ENCODE peak calls at places on chromosomes 16 and 17, in six cellular contexts. T, L, W, H, K and B are unnamed samples. For H3K4me1, the result is how much of the 10 kb centered on the place peaks cover.

GRCh38 chr17:38885044-38885727 is 15.3 kb downstream of the LASP1 start:
- ATAC-seq in T (no peak), H (no peak), W (no peak), K (peak), L (no peak), B (no peak)

GRCh38 chr17:73595068-73595865 is 49.0 kb downstream of the SDK2 start:
- ATAC-seq in T (peak), L (peak), W (peak), H (peak), K (peak), B (peak)

GRCh38 chr17:65730711-65731169 is 169.3 kb upstream of the AXIN2 start:
- ATAC-seq in K (no peak), W (no peak), T (no peak), L (no peak), H (no peak), B (peak)

GRCh38 chr17:61280338-61280737 is 119.3 kb upstream of the TBX2 start:
- ATAC-seq in H (no peak), W (no peak), L (peak), T (no peak), K (no peak), B (no peak)

GRCh38 chr16:1188781-1189189 is 35.9 kb downstream of the CACNA1H start:
- ATAC-seq in W (peak), K (peak), H (no peak), T (peak), L (peak), B (peak)

GRCh38 chr17:19672009-19672837 is 23.7 kb downstream of the ALDH3A2 start:
- ATAC-seq in T (peak), W (no peak), H (no peak), K (peak), L (no peak), B (peak)

GRCh38 chr17:80752369-80752705 is 207.7 kb downstream of the RPTOR start:
- ATAC-seq in H (no peak), W (no peak), K (no peak), T (no peak), L (no peak), B (peak)

GRCh38 chr17:59372138-59372751 is 40.8 kb downstream of the YPEL2 start:
- ATAC-seq in H (peak), L (peak), W (no peak), T (no peak), K (no peak), B (peak)

GRCh38 chr17:17685775-17686291 is 4.6 kb downstream of the RAI1 start:
- ATAC-seq in T (peak), H (peak), L (peak), W (no peak), K (no peak), B (no peak)

GRCh38 chr17:80352991-80353665 is 61.8 kb upstream of the ENDOV start:
- ATAC-seq in L (no peak), H (no peak), T (no peak), K (no peak), W (no peak), B (no peak)

GRCh38 chr17:50462446-50462845 is 6.2 kb downstream of the CHAD start:
- ATAC-seq in H (no peak), W (no peak), T (no peak), L (no peak), K (no peak), B (no peak)

GRCh38 chr17:31309525-31309924 is 4.3 kb downstream of the EVI2B start:
- ATAC-seq in L (peak), H (peak), T (no peak), K (no peak), W (no peak), B (no peak)

GRCh38 chr16:23255000-23255399 is 47.1 kb upstream of the SCNN1B start:
- ATAC-seq in L (no peak), T (no peak), K (no peak), H (no peak), W (no peak), B (no peak)

GRCh38 chr16:24822974-24823373 is 22.8 kb upstream of the SLC5A11 start:
- ATAC-seq in L (no peak), H (no peak), T (no peak), W (no peak), K (peak), B (no peak)

GRCh38 chr17:63932008-63932561 is at the start of gene CD79B:
- ATAC-seq in T (no peak), L (peak), W (no peak), K (no peak), H (no peak), B (no peak)

GRCh38 chr17:6894206-6894528 is 62.6 kb upstream of the TEKT1 start:
- ATAC-seq in W (no peak), L (no peak), H (no peak), K (no peak), T (no peak), B (no peak)

GRCh38 chr16:11128211-11129123 is 127.5 kb downstream of the SOCS1 start:
- ATAC-seq in H (no peak), L (no peak), K (no peak), W (peak), T (no peak), B (peak)

GRCh38 chr16:75333770-75334169 is 82.3 kb upstream of the BCAR1 start:
- ATAC-seq in H (no peak), T (no peak), L (peak), W (no peak), K (no peak), B (no peak)

GRCh38 chr17:47952181-47953021 is 5.3 kb downstream of the PRR15L start:
- ATAC-seq in H (no peak), K (peak), T (no peak), L (no peak), W (no peak), B (no peak)

GRCh38 chr17:47847341-47848197 is 3.4 kb downstream of the SP6 start:
- ATAC-seq in H (no peak), K (no peak), W (no peak), T (no peak), L (no peak), B (no peak)

GRCh38 chr17:4118095-4118743 is 24.6 kb downstream of the ZZEF1 start:
- ATAC-seq in W (no peak), K (no peak), H (no peak), T (no peak), L (no peak), B (no peak)

DNA sequence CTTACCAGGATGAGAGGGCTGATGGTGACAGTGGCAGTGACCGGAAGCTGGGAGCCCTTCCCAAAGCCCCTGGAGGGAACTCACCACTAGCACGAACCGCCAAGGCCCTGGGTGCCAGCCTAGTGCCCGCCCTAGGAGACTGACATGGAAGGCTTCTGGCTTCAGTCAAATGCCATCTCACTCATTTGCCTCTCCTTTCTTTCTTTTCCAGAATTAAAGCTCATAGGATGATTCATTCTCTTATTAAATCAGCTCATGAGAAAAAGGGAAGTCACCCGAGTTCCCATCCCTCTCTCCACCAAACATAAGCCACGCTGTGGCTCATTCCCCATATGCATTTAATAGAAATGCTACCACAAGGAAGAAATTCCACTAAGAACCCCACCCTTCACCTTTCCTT is 12.1 kb downstream of the CUEDC1 start:
- ATAC-seq in K (no peak), T (no peak), W (no peak), L (no peak), H (no peak), B (no peak)
- H3K4me1 ChIP-seq in K (half or more), T (half or more), W (under half), L (half or more), H (half or more), B (half or more)

GRCh38 chr17:76036497-76037380 is 9.6 kb upstream of the EVPL start:
- ATAC-seq in H (no peak), T (no peak), K (no peak), W (no peak), L (no peak), B (peak)
- TF ChIP-seq EP300 in H (no peak), T (no peak), K (no peak), W (no peak), L (no peak), B (no peak)

DNA sequence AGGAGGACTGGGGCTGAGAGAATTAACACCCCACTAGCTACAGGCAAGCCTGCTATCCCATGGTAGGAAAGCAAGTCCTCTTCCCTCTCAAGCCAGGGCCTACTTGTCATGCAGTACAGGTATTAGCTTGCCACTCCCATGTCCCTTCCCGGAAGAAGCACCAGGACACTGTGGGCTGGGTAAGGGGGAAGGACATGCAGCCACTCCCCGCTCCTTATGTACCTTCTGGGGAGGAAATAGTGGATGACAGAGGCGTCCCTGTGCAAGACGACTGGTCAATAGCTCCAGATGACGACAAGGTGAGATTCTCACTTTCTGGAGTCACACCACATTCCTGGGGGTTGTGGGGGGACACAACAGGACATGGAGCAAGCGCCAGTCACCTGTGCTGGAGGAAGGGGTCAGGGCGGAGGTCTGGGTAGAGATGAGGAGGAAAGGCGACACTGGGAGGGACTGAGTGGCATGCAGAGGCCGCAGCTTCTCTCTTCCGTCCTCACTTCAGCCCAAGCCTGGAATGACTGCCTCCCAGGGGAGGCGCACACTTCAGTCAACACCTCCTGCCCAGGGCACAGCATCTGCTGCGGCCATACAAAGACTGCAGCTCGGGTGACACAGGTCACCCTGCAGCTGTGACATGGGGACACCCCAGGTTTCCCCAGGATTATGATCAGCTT is 15.1 kb upstream of the FOXJ1 start:
- ATAC-seq in T (no peak), K (peak), W (no peak), H (no peak), L (no peak), B (peak)
- H3K4me1 ChIP-seq in T (under half), K (under half), W (under half), H (under half), L (under half), B (under half)

GRCh38 chr16:28213396-28213795 is 1.6 kb upstream of the XPO6 start:
- ATAC-seq in H (no peak), W (no peak), K (no peak), L (no peak), T (no peak), B (no peak)

GRCh38 chr16:28210264-28210663 is 1.5 kb downstream of the XPO6 start:
- ATAC-seq in H (no peak), W (peak), L (no peak), T (no peak), K (no peak), B (no peak)

GRCh38 chr16:28212532-28212873 is 738 bp upstream of the XPO6 start:
- ATAC-seq in H (no peak), L (no peak), K (no peak), W (no peak), T (no peak), B (no peak)

GRCh38 chr16:28210979-28211505 is 723 bp downstream of the XPO6 start:
- ATAC-seq in T (peak), W (peak), L (peak), H (peak), K (peak), B (peak)

GRCh38 chr16:28211758-28212531 is at the start of gene XPO6:
- ATAC-seq in W (peak), H (peak), L (peak), K (peak), T (peak), B (peak)
- TF ChIP-seq EP300 in W (no peak), H (no peak), L (no peak), K (peak), T (no peak), B (no peak)

GRCh38 chr17:76264425-76264754 is 758 bp upstream of the UBALD2 start:
- ATAC-seq in W (no peak), H (no peak), L (peak), K (no peak), T (no peak), B (no peak)
- H3K4me1 ChIP-seq in W (under half), H (half or more), L (half or more), K (half or more), T (under half), B (under half)

DNA sequence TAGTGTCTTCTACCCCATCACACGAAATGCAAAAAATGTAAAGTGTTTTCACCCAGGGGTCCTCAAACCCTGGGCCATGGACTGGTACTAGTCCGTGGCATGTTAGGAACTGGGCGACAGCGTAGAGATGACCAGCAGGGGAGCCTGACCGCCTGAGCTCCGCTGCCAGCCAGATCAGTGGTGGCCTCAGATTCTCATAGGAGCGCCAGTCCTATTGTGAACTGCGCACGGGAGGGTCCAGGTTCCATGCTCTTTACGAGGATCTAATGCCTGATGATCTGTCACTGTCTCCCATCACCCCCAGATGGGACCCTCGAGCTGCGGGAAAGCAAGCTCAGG is 4.5 kb downstream of the SCARF1 start:
- ATAC-seq in K (peak), T (no peak), H (no peak), W (no peak), L (no peak), B (no peak)
- TF ChIP-seq EP300 in K (no peak), T (no peak), H (no peak), W (no peak), L (no peak), B (no peak)